ENCODE peak calls at places on chromosomes 6 and 20, in eight cellular contexts. I is esophagus squamous epithelium, D is HCT116, M is transverse colon, A is sigmoid colon, P is thoracic aorta, B is pancreas, Z is suprapubic skin. L is an unnamed sample.

GRCh38 chr6:4884646-4885427 is 108.6 kb downstream of the CDYL start:
- DNase-seq in I (no peak), D (no peak), M (no peak), A (no peak), P (no peak), B (no peak), Z (no peak), L (no peak)

GRCh38 chr6:42148058-42148457 is 5.6 kb upstream of the C6orf132 start:
- DNase-seq in I (no peak), D (no peak), M (no peak), A (no peak), P (no peak), B (no peak), Z (no peak), L (no peak)

GRCh38 chr6:167550936-167551633 is 226.2 kb downstream of the TTLL2 start:
- DNase-seq in I (no peak), D (no peak), M (peak), A (peak), P (peak), B (peak), Z (peak), L (no peak)

GRCh38 chr6:142679907-142680306 is 265.1 kb downstream of the HIVEP2 start:
- DNase-seq in I (no peak), D (no peak), M (no peak), A (no peak), P (no peak), B (no peak), Z (no peak), L (no peak)

GRCh38 chr20:62202083-62202395 is 18.0 kb downstream of the HRH3 start:
- DNase-seq in I (no peak), D (no peak), M (no peak), A (no peak), P (no peak), B (no peak), Z (peak), L (no peak)

GRCh38 chr6:6179858-6180257 is 140.6 kb downstream of the F13A1 start:
- DNase-seq in I (no peak), D (no peak), M (no peak), A (no peak), P (no peak), B (no peak), Z (no peak), L (no peak)

GRCh38 chr6:149967591-149967990 is 3.8 kb downstream of the ULBP1 start:
- DNase-seq in I (no peak), D (no peak), M (no peak), A (no peak), P (no peak), B (no peak), Z (no peak), L (no peak)

GRCh38 chr6:41454189-41454789 is 91.9 kb upstream of the FOXP4 start:
- DNase-seq in I (no peak), D (no peak), M (no peak), A (no peak), P (no peak), B (no peak), Z (no peak), L (no peak)

GRCh38 chr6:27553123-27553904 is 80.4 kb upstream of the ZNF184 start:
- DNase-seq in I (no peak), D (no peak), M (no peak), A (no peak), P (no peak), B (no peak), Z (no peak), L (no peak)

GRCh38 chr6:34875292-34876213 is 12.3 kb downstream of the TAF11 start:
- DNase-seq in I (no peak), D (no peak), M (no peak), A (no peak), P (no peak), B (no peak), Z (no peak), L (no peak)

GRCh38 chr6:133411757-133412156 is 170.6 kb downstream of the EYA4 start:
- DNase-seq in I (no peak), D (no peak), M (no peak), A (no peak), P (no peak), B (no peak), Z (no peak), L (no peak)

GRCh38 chr20:38393259-38393658 is 41.9 kb downstream of the SNHG17 start:
- DNase-seq in I (no peak), D (no peak), M (no peak), A (no peak), P (no peak), B (no peak), Z (no peak), L (no peak)

GRCh38 chr20:63217706-63218105 is 1.8 kb upstream of the YTHDF1 start:
- DNase-seq in I (no peak), D (no peak), M (no peak), A (no peak), P (no peak), B (peak), Z (no peak), L (no peak)

GRCh38 chr6:105965042-105965760 is 120.9 kb upstream of the PRDM1 start:
- DNase-seq in I (no peak), D (no peak), M (no peak), A (no peak), P (no peak), B (no peak), Z (no peak), L (no peak)

GRCh38 chr20:25408170-25408547 is 686 bp downstream of the GINS1 start:
- DNase-seq in I (no peak), D (no peak), M (no peak), A (no peak), P (no peak), B (no peak), Z (no peak), L (peak)

GRCh38 chr6:107653861-107654394 is 164.0 kb downstream of the SOBP start:
- DNase-seq in I (no peak), D (no peak), M (no peak), A (no peak), P (no peak), B (no peak), Z (no peak), L (no peak)

GRCh38 chr6:108252055-108252454 is 8.8 kb downstream of the SNX3 start:
- DNase-seq in I (no peak), D (no peak), M (no peak), A (no peak), P (no peak), B (no peak), Z (no peak), L (no peak)

GRCh38 chr20:38870733-38871559 is 55.3 kb upstream of the FAM83D start:
- DNase-seq in I (no peak), D (peak), M (peak), A (no peak), P (no peak), B (no peak), Z (no peak), L (peak)

GRCh38 chr6:11412011-11412424 is 125.5 kb upstream of the TMEM170B start:
- DNase-seq in I (no peak), D (no peak), M (no peak), A (no peak), P (no peak), B (no peak), Z (no peak), L (no peak)

GRCh38 chr6:157527471-157527907 is 146.5 kb downstream of the ZDHHC14 start:
- DNase-seq in I (no peak), D (no peak), M (no peak), A (no peak), P (no peak), B (no peak), Z (no peak), L (no peak)

GRCh38 chr6:168148231-168148849 is 69.3 kb upstream of the FRMD1 start:
- DNase-seq in I (no peak), D (no peak), M (no peak), A (peak), P (no peak), B (no peak), Z (no peak), L (no peak)

GRCh38 chr6:16711551-16712249 is 49.6 kb downstream of the ATXN1 start:
- DNase-seq in I (no peak), D (peak), M (peak), A (no peak), P (no peak), B (no peak), Z (no peak), L (no peak)

GRCh38 chr6:24146871-24147270 is 20.9 kb downstream of the NRSN1 start:
- DNase-seq in I (no peak), D (no peak), M (no peak), A (no peak), P (no peak), B (no peak), Z (no peak), L (no peak)

GRCh38 chr6:165231581-165232276 is 77.7 kb downstream of the C6orf118 start:
- DNase-seq in I (no peak), D (peak), M (no peak), A (no peak), P (no peak), B (no peak), Z (no peak), L (peak)

GRCh38 chr6:72522735-72523141 is 99.1 kb upstream of the KCNQ5 start:
- DNase-seq in I (no peak), D (no peak), M (no peak), A (no peak), P (no peak), B (peak), Z (no peak), L (peak)

GRCh38 chr20:4341804-4342560 is 326.6 kb upstream of the RNF24 start:
- DNase-seq in I (no peak), D (no peak), M (no peak), A (no peak), P (no peak), B (no peak), Z (no peak), L (peak)

GRCh38 chr6:163416640-163417253 is 2.2 kb downstream of the QKI start:
- DNase-seq in I (no peak), D (peak), M (peak), A (peak), P (no peak), B (peak), Z (no peak), L (peak)

GRCh38 chr6:134351615-134352474 is 33.9 kb upstream of the SGK1 start:
- DNase-seq in I (no peak), D (no peak), M (no peak), A (no peak), P (no peak), B (no peak), Z (no peak), L (no peak)

GRCh38 chr20:50995506-50995905 is 27.4 kb downstream of the KCNG1 start:
- DNase-seq in I (no peak), D (no peak), M (no peak), A (no peak), P (no peak), B (no peak), Z (no peak), L (no peak)

GRCh38 chr20:25249198-25249931 is 1.5 kb downstream of the PYGB start:
- DNase-seq in I (no peak), D (no peak), M (peak), A (no peak), P (no peak), B (no peak), Z (no peak), L (peak)

GRCh38 chr6:84466521-84466920 is 239.1 kb upstream of the CEP162 start:
- DNase-seq in I (no peak), D (peak), M (no peak), A (no peak), P (no peak), B (no peak), Z (no peak), L (peak)

GRCh38 chr6:152458648-152459047 is 178.5 kb downstream of the SYNE1 start:
- DNase-seq in I (no peak), D (no peak), M (no peak), A (no peak), P (no peak), B (no peak), Z (no peak), L (no peak)

GRCh38 chr6:4820704-4821276 is 44.6 kb downstream of the CDYL start:
- DNase-seq in I (no peak), D (no peak), M (no peak), A (no peak), P (no peak), B (no peak), Z (no peak), L (no peak)

GRCh38 chr6:156645106-156645505 is 132.1 kb upstream of the ARID1B start:
- DNase-seq in I (no peak), D (no peak), M (no peak), A (no peak), P (no peak), B (no peak), Z (no peak), L (no peak)

GRCh38 chr20:32752458-32753250 is 9.4 kb upstream of the COMMD7 start:
- DNase-seq in I (no peak), D (no peak), M (no peak), A (no peak), P (no peak), B (no peak), Z (no peak), L (peak)

GRCh38 chr20:34473262-34473883 is 42.8 kb upstream of the DYNLRB1 start:
- DNase-seq in I (no peak), D (peak), M (peak), A (no peak), P (no peak), B (no peak), Z (peak), L (peak)

GRCh38 chr6:130982060-130982459 is 81.0 kb downstream of the EPB41L2 start:
- DNase-seq in I (no peak), D (no peak), M (no peak), A (no peak), P (no peak), B (no peak), Z (no peak), L (no peak)

GRCh38 chr6:130981409-130981808 is 81.6 kb downstream of the EPB41L2 start:
- DNase-seq in I (no peak), D (no peak), M (no peak), A (no peak), P (no peak), B (no peak), Z (no peak), L (no peak)

GRCh38 chr6:130978180-130978579 is 84.9 kb downstream of the EPB41L2 start:
- DNase-seq in I (no peak), D (no peak), M (no peak), A (no peak), P (no peak), B (no peak), Z (no peak), L (no peak)

GRCh38 chr6:130978660-130979396 is 84.2 kb downstream of the EPB41L2 start:
- DNase-seq in I (no peak), D (no peak), M (no peak), A (no peak), P (no peak), B (no peak), Z (no peak), L (no peak)

DNA sequence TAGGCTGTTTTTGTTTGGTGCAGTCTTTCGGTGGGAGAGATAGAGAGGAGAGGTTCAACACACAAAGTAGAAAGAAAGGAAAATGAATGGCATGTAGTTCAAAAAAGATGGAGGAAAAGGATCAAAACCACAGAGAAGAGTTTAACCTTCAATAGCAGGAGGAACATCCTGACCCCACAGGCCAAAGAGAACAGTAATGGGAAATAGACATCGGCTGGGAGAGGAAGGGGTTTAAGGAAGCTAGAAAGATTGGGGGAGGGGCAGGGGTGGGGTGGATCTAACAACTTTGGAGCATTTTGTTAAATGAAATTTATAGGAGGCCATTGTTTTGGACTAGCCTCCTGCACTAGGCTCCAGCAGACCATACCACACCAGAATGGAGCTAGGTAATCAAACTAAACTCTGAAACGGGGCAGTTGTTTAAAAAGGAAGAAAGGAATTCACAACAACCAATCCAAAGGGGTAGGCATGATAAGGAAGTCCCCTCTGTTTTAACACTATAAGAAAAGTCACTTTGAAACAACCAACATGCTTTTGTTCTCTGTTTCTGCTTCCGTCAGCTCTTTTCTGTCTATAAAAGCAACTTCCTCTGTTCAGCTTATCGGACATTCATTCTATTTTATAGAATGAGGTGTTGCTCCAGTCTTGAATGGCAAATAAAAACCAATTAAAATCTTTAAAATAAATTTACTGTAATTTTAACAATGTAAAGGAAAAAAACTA is 82.6 kb downstream of the EPB41L2 start:
- DNase-seq in I (no peak), D (no peak), M (no peak), A (no peak), P (no peak), B (no peak), Z (no peak), L (no peak)
- H3K27ac ChIP-seq in I (no peak), D (no peak), M (peak), A (no peak), P (no peak), B (no peak), Z (no peak), L (no peak)

DNA sequence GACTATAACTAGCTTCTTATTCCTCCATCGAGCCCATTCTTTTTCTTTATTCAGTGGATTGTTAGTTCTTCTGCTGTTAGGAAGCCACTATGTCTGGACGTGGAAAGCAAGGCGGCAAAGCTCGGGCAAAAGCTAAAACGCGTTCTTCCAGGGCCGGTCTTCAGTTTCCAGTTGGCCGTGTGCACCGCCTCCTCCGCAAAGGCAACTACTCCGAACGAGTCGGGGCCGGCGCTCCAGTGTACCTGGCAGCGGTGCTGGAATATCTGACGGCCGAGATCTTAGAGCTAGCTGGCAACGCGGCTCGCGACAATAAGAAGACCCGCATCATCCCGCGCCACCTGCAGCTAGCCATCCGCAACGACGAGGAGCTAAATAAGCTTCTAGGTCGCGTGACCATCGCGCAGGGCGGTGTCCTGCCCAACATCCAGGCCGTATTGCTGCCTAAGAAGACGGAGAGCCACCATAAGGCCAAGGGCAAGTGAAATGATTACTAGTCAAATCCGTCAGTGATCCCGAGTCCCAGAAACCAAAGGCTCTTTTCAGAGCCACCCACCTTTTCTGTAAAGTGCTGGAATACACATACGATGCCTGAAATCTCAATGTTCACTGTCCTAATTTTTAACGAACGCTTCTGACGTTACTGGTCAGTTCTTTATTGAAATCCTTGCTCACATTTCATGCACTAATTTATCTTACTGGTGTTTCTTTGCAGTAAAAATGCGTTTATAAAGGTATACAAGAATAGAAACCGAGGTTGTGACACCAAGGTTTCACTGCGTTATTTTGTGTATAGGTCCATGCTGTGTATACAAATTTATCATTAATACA is 129.9 kb downstream of the HFE start:
- DNase-seq in I (no peak), D (no peak), M (peak), A (peak), P (peak), B (peak), Z (peak), L (no peak)
- TF ChIP-seq CTCF in I (peak), D (no peak), M (peak), A (peak), P (peak), B (no peak), Z (peak), L (peak)

GRCh38 chr20:13765868-13766416 is 18.8 kb downstream of the ESF1 start:
- DNase-seq in I (no peak), D (no peak), M (no peak), A (no peak), P (no peak), B (no peak), Z (no peak), L (no peak)
- H3K27ac ChIP-seq in I (no peak), D (no peak), M (no peak), A (no peak), P (no peak), B (no peak), Z (no peak), L (no peak)

DNA sequence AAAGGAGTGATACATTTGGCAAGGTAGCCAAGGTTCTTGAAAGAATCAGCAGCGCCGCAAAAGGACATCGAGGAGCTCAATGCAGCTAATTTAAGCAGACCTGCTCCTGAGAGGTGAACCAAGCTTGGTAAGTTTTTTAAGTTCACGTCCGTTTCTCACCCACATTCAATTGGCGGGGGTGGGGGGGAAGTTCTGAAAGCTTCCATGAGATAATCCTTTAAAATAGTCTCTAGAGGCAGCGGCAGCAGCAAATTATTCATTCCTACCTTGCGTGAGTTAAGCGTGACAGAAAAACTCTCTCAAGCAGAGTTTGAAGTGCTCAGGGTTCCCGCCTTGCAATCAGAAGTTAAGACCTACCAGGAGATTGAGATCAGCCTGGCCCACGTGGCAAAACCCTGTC is 97.3 kb upstream of the NHSL1 start:
- DNase-seq in I (no peak), D (no peak), M (no peak), A (no peak), P (no peak), B (no peak), Z (no peak), L (no peak)
- TF ChIP-seq CTCF in I (no peak), D (no peak), M (no peak), A (no peak), P (no peak), B (no peak), Z (no peak), L (no peak)

DNA sequence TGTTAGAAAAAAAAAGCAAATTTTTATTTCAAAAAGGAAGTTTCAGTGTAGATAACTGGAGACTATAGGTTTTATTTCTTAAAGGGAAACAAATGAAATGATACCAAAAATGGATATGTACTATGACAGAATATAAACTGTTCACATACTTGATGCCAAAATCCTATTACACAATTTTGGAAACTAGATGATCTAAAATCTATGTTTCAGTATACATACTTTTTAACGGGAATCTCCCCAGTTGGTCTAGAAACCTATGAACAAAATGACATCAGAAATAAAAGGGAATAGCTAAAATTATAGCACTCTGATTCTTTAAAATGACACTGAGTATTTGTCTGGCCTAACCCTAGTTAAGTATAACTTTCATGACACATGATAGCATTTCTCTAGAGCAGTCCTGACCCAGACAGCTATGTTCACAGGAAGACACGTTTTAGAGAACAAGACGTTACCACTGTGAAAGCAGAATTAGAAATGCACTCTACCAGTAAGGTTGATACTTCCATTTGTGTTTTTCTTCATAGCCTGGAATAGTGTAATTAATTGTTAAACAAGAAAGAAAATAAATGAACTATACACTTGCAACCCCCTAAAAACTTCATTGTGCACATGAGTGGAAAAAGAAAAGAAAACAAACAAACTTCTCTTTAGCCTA is 3.4 kb downstream of the OSER1 start:
- DNase-seq in I (no peak), D (no peak), M (no peak), A (no peak), P (no peak), B (no peak), Z (no peak), L (no peak)
- H3K27ac ChIP-seq in I (peak), D (no peak), M (no peak), A (peak), P (no peak), B (no peak), Z (no peak), L (no peak)

GRCh38 chr6:158869604-158870417 is 50.6 kb upstream of the EZR start:
- DNase-seq in I (peak), D (peak), M (peak), A (peak), P (peak), B (peak), Z (peak), L (peak)
- TF ChIP-seq CTCF in I (peak), D (no peak), M (peak), A (no peak), P (no peak), B (no peak), Z (no peak), L (no peak)

L was measured in RWPE1.